ENCODE peak calls at places on chromosomes 7 and 10, in five cellular contexts. C is K562, D is IMR-90, S is GM12878, U is HepG2. F is an unnamed sample.
A peak's percentile ranks its signal among the peaks of the same experiment; 100 is the strongest.

GRCh38 chr7:3393862-3394261 is 92.8 kb downstream of the SDK1 start:
- DNase-seq in C (no peak), D (no peak), S (no peak), U (no peak), F (no peak)

GRCh38 chr10:46518028-46518725 is 38.3 kb downstream of the GPRIN2 start:
- DNase-seq in C (no peak), D (no peak), S (no peak), U (no peak), F (no peak)

GRCh38 chr10:31770307-31770902 is 158.2 kb downstream of the ARHGAP12 start:
- DNase-seq in C (peak; percentile 36), D (no peak), S (no peak), U (peak; percentile 10), F (peak; percentile 73)

GRCh38 chr7:26179826-26180497 is 20.6 kb downstream of the HNRNPA2B1 start:
- DNase-seq in C (no peak), D (no peak), S (no peak), U (no peak), F (no peak)

GRCh38 chr7:92939793-92940360 is 103.5 kb upstream of the CDK6 start:
- DNase-seq in C (no peak), D (no peak), S (no peak), U (no peak), F (no peak)

GRCh38 chr10:59523843-59524242 is 161.5 kb upstream of the FAM13C start:
- DNase-seq in C (no peak), D (no peak), S (no peak), U (no peak), F (no peak)

GRCh38 chr10:74056081-74056818 is 58.3 kb downstream of the VCL start:
- DNase-seq in C (peak; percentile 70), D (peak; percentile 85), S (peak; percentile 33), U (peak; percentile 65), F (no peak)

GRCh38 chr7:99621271-99621670 is 4.5 kb downstream of the ZSCAN25 start:
- DNase-seq in C (no peak), D (no peak), S (no peak), U (no peak), F (no peak)

GRCh38 chr7:73896454-73896853 is 35.5 kb downstream of the TMEM270 start:
- DNase-seq in C (no peak), D (peak; percentile 70), S (no peak), U (no peak), F (no peak)

GRCh38 chr10:117477241-117477947 is 65.2 kb upstream of the EMX2 start:
- DNase-seq in C (no peak), D (no peak), S (no peak), U (no peak), F (no peak)

GRCh38 chr7:30867483-30867882 is 44.2 kb upstream of the AQP1 start:
- DNase-seq in C (no peak), D (no peak), S (no peak), U (no peak), F (no peak)

DNA sequence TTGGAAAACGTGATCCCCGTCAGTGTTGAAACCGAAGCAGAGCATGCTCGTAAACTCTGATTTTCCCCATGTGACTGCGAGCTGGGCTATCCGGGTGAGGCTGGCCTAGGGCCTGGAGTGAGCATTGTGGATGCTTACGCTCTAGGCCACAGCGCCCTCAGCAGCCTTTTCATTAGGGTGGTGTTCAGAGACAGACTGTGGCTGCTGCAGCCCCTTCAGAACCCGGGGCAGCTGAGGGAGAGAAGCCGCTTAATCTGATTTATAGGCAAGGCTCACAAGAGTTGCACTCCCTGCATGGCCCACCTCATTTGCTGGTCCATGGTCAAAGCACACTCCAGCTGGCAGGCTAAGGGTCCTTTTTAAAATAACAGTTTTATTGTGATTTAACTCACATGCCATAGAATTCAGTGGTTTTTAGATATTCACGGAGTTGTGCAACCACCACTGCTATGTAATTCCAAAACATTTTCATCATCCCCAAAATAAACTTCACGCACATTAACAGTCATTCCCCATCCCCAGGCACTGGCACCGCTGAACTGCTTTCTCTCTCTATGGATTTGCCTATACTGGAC is 72.5 kb downstream of the SYPL1 start:
- DNase-seq in C (no peak), D (peak; percentile 92), S (no peak), U (no peak), F (no peak)
- TF ChIP-seq CTCF in C (peak; percentile 49), D (peak; percentile 34), S (no peak), U (no peak), F (no peak)

GRCh38 chr10:78805176-78805575 is 263.6 kb upstream of the ZMIZ1 start:
- DNase-seq in C (no peak), D (peak; percentile 99), S (no peak), U (no peak), F (peak; percentile 84)
- TF ChIP-seq MXI1 in C (no peak), D (peak; percentile 90), S (no peak), U (no peak), F (peak; percentile 84)

DNA sequence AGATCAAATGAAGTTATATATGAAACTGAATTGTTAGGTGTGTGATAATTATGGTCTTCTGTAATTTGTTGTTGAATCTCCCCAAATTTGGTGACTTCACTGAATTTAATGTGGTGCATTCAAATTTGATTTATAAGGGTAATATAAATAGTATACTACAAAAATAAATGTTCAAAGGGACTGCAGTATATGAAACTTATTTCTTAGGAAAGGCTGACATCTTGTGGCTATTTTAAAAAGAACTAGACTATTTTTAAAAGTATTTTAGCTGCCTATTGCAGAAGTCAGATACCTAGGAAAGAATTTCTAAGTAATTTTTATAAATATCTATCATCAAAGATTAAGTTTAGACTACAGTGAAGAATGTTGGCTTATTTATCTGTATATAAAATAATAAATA is 36.6 kb downstream of the ATRNL1 start:
- DNase-seq in C (peak; percentile 8), D (peak; percentile 37), S (no peak), U (peak; percentile 10), F (peak; percentile 13)
- TF ChIP-seq CTCF in C (peak; percentile 42), D (peak; percentile 56), S (no peak), U (no peak), F (peak; percentile 64)

GRCh38 chr10:113854757-113855626 is 531 bp downstream of the NHLRC2 start:
- DNase-seq in C (peak; percentile 59), D (peak; percentile 28), S (no peak), U (peak; percentile 23), F (peak; percentile 83)
- TF ChIP-seq MXI1 in C (no peak), D (no peak), S (no peak), U (no peak), F (peak; percentile 74)

DNA sequence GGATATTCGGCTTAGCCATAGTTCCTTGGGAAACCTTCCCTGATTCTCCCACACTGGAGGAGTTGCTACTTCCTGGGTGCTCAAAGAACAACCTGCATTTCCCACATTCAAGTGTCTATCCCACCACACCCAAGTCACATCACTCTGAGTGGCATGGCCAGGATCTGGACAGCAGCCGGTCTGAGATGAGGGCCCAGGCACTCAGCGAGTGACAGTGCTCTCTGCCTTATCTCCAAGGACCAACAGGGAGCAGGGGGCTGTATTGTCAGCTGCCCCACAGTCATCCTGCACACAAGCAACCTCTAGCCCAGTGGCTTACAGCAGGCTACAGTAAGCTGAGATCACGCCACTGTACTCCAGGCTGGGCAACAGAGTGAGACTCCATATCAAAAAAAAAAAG is 16.1 kb upstream of the SLC18A3 start:
- DNase-seq in C (peak; percentile 14), D (no peak), S (no peak), U (no peak), F (no peak)
- TF ChIP-seq CTCF in C (no peak), D (no peak), S (no peak), U (no peak), F (no peak)

GRCh38 chr7:128880791-128881457 is 18.3 kb downstream of the ATP6V1F start:
- DNase-seq in C (no peak), D (no peak), S (no peak), U (no peak), F (peak; percentile 37)
- TF ChIP-seq MXI1 in C (no peak), D (no peak), S (no peak), U (no peak), F (no peak)

GRCh38 chr7:151341357-151342101 is at the start of gene NUB1:
- DNase-seq in C (peak; percentile 97), D (peak; percentile 74), S (no peak), U (peak; percentile 74), F (peak; percentile 99)

GRCh38 chr7:151342811-151343210 is 1.2 kb downstream of the NUB1 start:
- DNase-seq in C (no peak), D (no peak), S (no peak), U (no peak), F (peak; percentile 32)

GRCh38 chr7:151342102-151342646 is 562 bp downstream of the NUB1 start:
- DNase-seq in C (no peak), D (no peak), S (peak; percentile 77), U (no peak), F (no peak)

GRCh38 chr7:151339651-151340377 is 1.8 kb upstream of the NUB1 start:
- DNase-seq in C (no peak), D (no peak), S (peak; percentile 69), U (peak; percentile 45), F (no peak)

DNA sequence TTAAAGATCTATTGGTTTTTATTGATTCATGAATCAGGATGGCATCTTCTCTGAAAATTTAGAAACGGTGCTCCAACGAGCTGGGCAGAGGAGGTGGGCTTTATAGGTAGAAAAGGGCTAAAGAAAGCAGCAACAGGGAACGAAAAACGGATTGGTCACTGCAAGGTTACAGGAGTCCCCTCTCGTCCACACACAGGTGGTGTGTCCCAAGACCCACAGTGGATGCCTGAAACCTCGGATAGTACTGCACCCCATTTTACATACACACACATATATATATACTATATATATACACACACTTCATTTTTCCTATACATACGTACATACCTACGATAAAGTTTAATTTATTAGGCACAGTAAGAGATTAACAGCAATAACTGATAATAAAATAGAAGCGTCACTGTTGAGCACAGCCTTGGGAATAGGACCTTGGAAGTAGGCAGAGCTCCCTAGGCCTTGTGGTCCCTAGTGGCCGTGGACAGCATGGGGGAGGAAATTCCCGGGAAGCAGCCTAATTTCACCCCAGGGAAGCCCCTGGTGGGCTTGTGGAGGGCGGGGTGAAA is 737 bp upstream of the NUB1 start:
- DNase-seq in C (no peak), D (no peak), S (no peak), U (no peak), F (no peak)
- TF ChIP-seq CTCF in C (no peak), D (peak; percentile 6), S (no peak), U (no peak), F (peak; percentile 32)

DNA sequence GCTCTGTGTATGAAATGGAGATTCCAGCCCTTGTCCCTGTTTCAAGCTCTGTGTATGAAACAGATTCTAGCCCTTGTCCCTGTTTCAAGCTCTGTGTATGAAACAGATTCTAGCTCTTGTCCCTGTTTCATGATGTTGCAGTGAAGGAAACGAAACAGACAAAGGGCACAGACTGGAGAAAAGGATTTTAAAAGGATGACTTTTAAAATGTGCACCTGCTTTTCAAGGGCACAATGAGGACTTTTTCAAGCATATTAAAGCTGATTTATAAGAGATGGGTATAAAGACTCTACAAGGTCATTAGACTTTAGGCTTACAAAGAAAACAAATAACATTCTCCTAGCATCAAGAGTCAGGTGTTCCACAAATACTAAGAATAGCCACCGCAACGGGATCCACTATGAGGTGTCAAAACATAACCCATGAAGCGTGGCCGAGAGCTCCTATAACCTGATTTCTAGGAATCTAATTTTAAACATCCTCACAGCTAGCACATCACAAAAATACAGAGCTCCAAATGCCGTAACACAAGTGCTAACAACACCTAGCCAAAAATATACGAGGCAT is 29.0 kb downstream of the DIP2C start:
- DNase-seq in C (no peak), D (no peak), S (no peak), U (no peak), F (no peak)
- TF ChIP-seq MXI1 in C (no peak), D (no peak), S (no peak), U (no peak), F (no peak)

F was measured in SK-N-SH.